ENCODE peak calls at places on chromosomes 12 and 14, in five cellular contexts. V is anterior cingulate cortex, R is dorsolateral prefrontal cortex, A is endothelial cell, Q is fibroblast of lung. N is an unnamed sample.

GRCh38 chr14:59190372-59190771 is 1.9 kb downstream of the DAAM1 start:
- DNase-seq in A (no peak), V (no peak), Q (no peak), R (no peak), N (no peak)

GRCh38 chr14:101062611-101063010 is 159.1 kb upstream of the RTL1 start:
- DNase-seq in V (no peak), Q (peak), R (no peak), A (no peak), N (no peak)

GRCh38 chr12:12645485-12645884 is 33.8 kb downstream of the CREBL2 start:
- DNase-seq in A (no peak), R (no peak), Q (peak), V (no peak), N (no peak)

GRCh38 chr14:100862793-100863192 is 36.9 kb downstream of the MEG3 start:
- DNase-seq in V (no peak), Q (no peak), A (no peak), R (no peak), N (no peak)

GRCh38 chr12:62802981-62803380 is 132.0 kb downstream of the PPM1H start:
- DNase-seq in A (no peak), V (no peak), Q (no peak), R (no peak), N (no peak)

GRCh38 chr12:11877869-11878780 is 192.6 kb upstream of the BCL2L14 start:
- DNase-seq in A (no peak), R (no peak), V (peak), Q (peak), N (peak)

GRCh38 chr14:90495357-90496276 is 98.8 kb downstream of the CALM1 start:
- DNase-seq in A (peak), Q (peak), R (no peak), V (no peak), N (peak)

GRCh38 chr12:24222968-24223367 is 273.5 kb upstream of the SOX5 start:
- DNase-seq in Q (peak), A (no peak), R (no peak), V (no peak), N (no peak)

GRCh38 chr12:116556964-116557706 is 2.0 kb upstream of the MAP1LC3B2 start:
- DNase-seq in V (no peak), Q (peak), A (no peak), R (no peak), N (no peak)

GRCh38 chr14:101004954-101005353 is 101.4 kb upstream of the RTL1 start:
- DNase-seq in R (no peak), A (no peak), Q (peak), V (no peak), N (no peak)

GRCh38 chr12:5908251-5908650 is 36.8 kb downstream of the ANO2 start:
- DNase-seq in A (no peak), R (no peak), Q (no peak), V (no peak), N (no peak)

GRCh38 chr14:103144085-103144484 is 20.8 kb downstream of the TNFAIP2 start:
- DNase-seq in V (no peak), A (no peak), Q (peak), R (no peak), N (no peak)

GRCh38 chr12:20487519-20487918 is 119.2 kb downstream of the PDE3A start:
- DNase-seq in A (no peak), R (no peak), Q (no peak), V (no peak), N (no peak)

GRCh38 chr14:94366146-94366887 is 22.1 kb downstream of the SERPINA1 start:
- DNase-seq in Q (no peak), R (no peak), A (no peak), V (no peak), N (no peak)

GRCh38 chr14:86363047-86363446 is 833.1 kb downstream of the FLRT2 start:
- DNase-seq in R (no peak), V (no peak), A (no peak), Q (no peak), N (no peak)

GRCh38 chr14:68934034-68934433 is 45.1 kb downstream of the ACTN1 start:
- DNase-seq in V (no peak), R (no peak), A (no peak), Q (no peak), N (no peak)

GRCh38 chr12:115755061-115755751 is 522.3 kb downstream of the MED13L start:
- DNase-seq in R (no peak), V (no peak), Q (no peak), A (no peak), N (no peak)

GRCh38 chr14:51458563-51458955 is 193.2 kb upstream of the FRMD6 start:
- DNase-seq in A (no peak), V (no peak), R (no peak), Q (peak), N (no peak)

GRCh38 chr14:64232095-64232830 is 61.9 kb downstream of the ESR2 start:
- DNase-seq in A (no peak), Q (peak), V (no peak), R (no peak), N (no peak)